ENCODE peak calls at places on chromosomes 4 and X, in ten cellular contexts. O is nephron progenitor cell; L is fibroblast of mammary gland; W is AG04450; B is psoas muscle; C is cardiac muscle cell; I is mammary epithelial cell; S is H9; Q is adrenal gland; V is activated CD8-positive, alpha-beta T cell treated with anti-CD3 and anti-CD28 coated beads for 36 hours. Y is an unnamed sample.

GRCh38 chrX:149825424-149825823 is 43.7 kb downstream of the MAGEA9 start:
- DNase-seq in O (peak), L (peak), W (no peak), B (no peak), C (peak), I (no peak), S (peak), Q (no peak), V (peak), Y (peak)

GRCh38 chr4:105060628-105061027 is 86.0 kb upstream of the TET2 start:
- DNase-seq in O (no peak), L (peak), W (no peak), B (no peak), C (no peak), I (peak), S (no peak), Q (no peak), V (peak), Y (no peak)

GRCh38 chr4:150337709-150338108 is 244.2 kb upstream of the MAB21L2 start:
- DNase-seq in O (no peak), L (no peak), W (peak), B (no peak), C (no peak), I (no peak), S (no peak), Q (no peak), V (no peak), Y (no peak)

GRCh38 chr4:7067147-7067522 is 729 bp downstream of the GRPEL1 start:
- DNase-seq in O (no peak), L (peak), W (no peak), B (peak), C (no peak), I (no peak), S (no peak), Q (peak), V (peak), Y (no peak)

GRCh38 chr4:39698424-39699009 is 581 bp downstream of the UBE2K start:
- DNase-seq in O (peak), L (peak), W (no peak), B (peak), C (peak), I (peak), S (peak), Q (peak), V (no peak), Y (peak)

GRCh38 chrX:19870710-19871490 is 16.5 kb downstream of the SH3KBP1 start:
- DNase-seq in O (no peak), L (no peak), W (no peak), B (no peak), C (no peak), I (no peak), S (no peak), Q (no peak), V (no peak), Y (no peak)

GRCh38 chr4:77893451-77893850 is 30.8 kb downstream of the MRPL1 start:
- DNase-seq in O (no peak), L (no peak), W (no peak), B (no peak), C (no peak), I (no peak), S (no peak), Q (no peak), V (no peak), Y (no peak)

GRCh38 chr4:118889313-118889694 is 650 bp downstream of the SYNPO2 start:
- DNase-seq in O (no peak), L (no peak), W (no peak), B (no peak), C (peak), I (no peak), S (no peak), Q (no peak), V (no peak), Y (no peak)

GRCh38 chrX:40153335-40154221 is 55.8 kb upstream of the BCOR start:
- DNase-seq in O (peak), L (no peak), W (no peak), B (peak), C (peak), I (no peak), S (peak), Q (peak), V (peak), Y (peak)

GRCh38 chr4:108168672-108169562 is at the start of gene LEF1:
- DNase-seq in O (peak), L (peak), W (no peak), B (no peak), C (peak), I (peak), S (peak), Q (peak), V (peak), Y (peak)

GRCh38 chr4:41692717-41693345 is 55.7 kb downstream of the PHOX2B start:
- DNase-seq in O (peak), L (peak), W (peak), B (peak), C (peak), I (peak), S (peak), Q (peak), V (peak), Y (peak)

GRCh38 chrX:389021-389441 is 2.3 kb upstream of the PPP2R3B start:
- DNase-seq in O (no peak), L (no peak), W (no peak), B (no peak), C (no peak), I (no peak), S (no peak), Q (no peak), V (no peak), Y (no peak)

GRCh38 chrX:47361538-47362511 is 8.6 kb upstream of the ZNF157 start:
- DNase-seq in O (peak), L (peak), W (peak), B (peak), C (peak), I (peak), S (peak), Q (peak), V (peak), Y (peak)

GRCh38 chr4:1236103-1236641 is 12.8 kb downstream of the CTBP1 start:
- DNase-seq in O (no peak), L (no peak), W (no peak), B (no peak), C (no peak), I (no peak), S (no peak), Q (no peak), V (no peak), Y (no peak)

GRCh38 chr4:10164877-10165283 is 48.3 kb upstream of the WDR1 start:
- DNase-seq in O (peak), L (peak), W (no peak), B (peak), C (peak), I (no peak), S (peak), Q (no peak), V (peak), Y (peak)

GRCh38 chr4:51858605-51859211 is 15.8 kb downstream of the DCUN1D4 start:
- DNase-seq in O (no peak), L (peak), W (no peak), B (no peak), C (no peak), I (no peak), S (no peak), Q (no peak), V (no peak), Y (no peak)

GRCh38 chrX:100512471-100512870 is 72.3 kb upstream of the TNMD start:
- DNase-seq in O (no peak), L (peak), W (no peak), B (no peak), C (peak), I (peak), S (no peak), Q (no peak), V (no peak), Y (no peak)

GRCh38 chr4:37685211-37685725 is 908 bp downstream of the RELL1 start:
- DNase-seq in O (no peak), L (peak), W (peak), B (no peak), C (no peak), I (peak), S (no peak), Q (no peak), V (peak), Y (no peak)

GRCh38 chrX:148580016-148580415 is 79.6 kb downstream of the AFF2 start:
- DNase-seq in O (no peak), L (no peak), W (no peak), B (no peak), C (no peak), I (no peak), S (no peak), Q (no peak), V (no peak), Y (no peak)

GRCh38 chr4:3436798-3437581 is 4.8 kb upstream of the HGFAC start:
- DNase-seq in O (no peak), L (peak), W (no peak), B (peak), C (no peak), I (peak), S (no peak), Q (peak), V (peak), Y (no peak)

GRCh38 chr4:35538807-35539206 is 705.5 kb downstream of the ARAP2 start:
- DNase-seq in O (no peak), L (no peak), W (no peak), B (no peak), C (no peak), I (no peak), S (no peak), Q (no peak), V (no peak), Y (no peak)

GRCh38 chrX:56788717-56789122 is 59.7 kb downstream of the NBDY start:
- DNase-seq in O (no peak), L (peak), W (no peak), B (peak), C (no peak), I (no peak), S (no peak), Q (no peak), V (no peak), Y (no peak)

GRCh38 chr4:14582658-14583057 is 419.6 kb upstream of the CPEB2 start:
- DNase-seq in O (no peak), L (no peak), W (no peak), B (no peak), C (no peak), I (no peak), S (no peak), Q (no peak), V (no peak), Y (no peak)

GRCh38 chr4:138897818-138898226 is 117.8 kb upstream of the NOCT start:
- DNase-seq in O (no peak), L (peak), W (peak), B (no peak), C (no peak), I (peak), S (no peak), Q (no peak), V (no peak), Y (no peak)

DNA sequence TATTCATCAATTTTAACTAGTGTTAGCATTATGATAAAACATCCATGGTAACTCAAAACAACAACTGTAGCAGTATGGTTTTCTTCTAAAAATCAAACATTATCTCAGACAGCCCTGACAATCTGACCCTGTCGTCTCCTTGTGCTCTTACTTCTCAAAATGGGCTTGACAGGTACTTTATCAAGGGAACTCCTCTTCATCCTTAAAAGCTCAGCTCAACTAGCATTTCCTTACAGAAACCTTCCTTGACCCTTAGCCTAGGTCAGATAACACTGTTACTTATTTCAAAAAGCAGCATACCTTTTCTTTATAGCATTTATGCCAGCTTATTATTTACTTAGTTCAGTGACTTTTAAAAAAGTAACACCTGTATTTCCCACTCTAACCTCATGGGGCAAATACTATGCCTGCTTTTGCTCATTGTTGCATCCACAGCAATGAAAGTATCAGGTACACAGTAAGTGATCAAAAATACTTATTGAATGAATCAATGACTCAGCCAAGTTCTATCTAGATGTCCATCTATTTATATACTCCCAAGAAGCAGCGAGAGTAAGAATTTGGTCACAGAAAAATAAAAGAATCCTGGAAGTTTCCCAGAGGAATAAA is 41.9 kb downstream of the ADAMTS3 start:
- DNase-seq in O (no peak), L (no peak), W (no peak), B (no peak), C (no peak), I (no peak), S (no peak), Q (no peak), V (no peak), Y (no peak)
- TF ChIP-seq CTCF in O (no peak), L (no peak), W (no peak), B (no peak), C (no peak), I (peak), S (no peak), Q (no peak), V (no peak), Y (no peak)

GRCh38 chr4:124192544-124192943 is 520.0 kb downstream of the ANKRD50 start:
- DNase-seq in O (no peak), L (no peak), W (no peak), B (no peak), C (no peak), I (no peak), S (no peak), Q (no peak), V (no peak), Y (no peak)
- TF ChIP-seq CTCF in O (no peak), L (no peak), W (no peak), B (no peak), C (no peak), I (no peak), S (no peak), Q (no peak), V (no peak), Y (no peak)

GRCh38 chrX:81411517-81411916 is 209.6 kb downstream of the SH3BGRL start:
- DNase-seq in O (no peak), L (no peak), W (no peak), B (no peak), C (no peak), I (no peak), S (no peak), Q (no peak), V (no peak), Y (no peak)

GRCh38 chrX:81412428-81412827 is 210.5 kb downstream of the SH3BGRL start:
- DNase-seq in O (no peak), L (no peak), W (no peak), B (no peak), C (no peak), I (no peak), S (no peak), Q (no peak), V (no peak), Y (no peak)

DNA sequence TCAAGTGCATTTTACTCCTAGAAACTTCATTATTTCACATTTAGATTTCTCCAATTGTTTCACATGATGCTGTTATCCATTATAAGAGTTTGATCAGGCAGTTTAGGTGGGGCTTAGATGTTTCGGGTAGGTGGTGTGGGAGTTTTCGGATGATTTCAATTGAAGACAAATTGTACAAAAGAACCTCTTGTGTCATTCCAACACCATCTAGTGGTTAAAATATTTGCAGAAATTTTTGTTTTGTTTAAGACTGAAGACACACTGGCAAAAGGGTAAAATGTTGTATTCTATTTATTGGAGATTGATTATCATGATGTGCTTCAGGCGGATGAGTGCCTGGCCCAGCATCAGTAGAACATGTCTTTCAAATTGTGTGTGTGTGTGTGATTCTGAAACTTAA is 212.7 kb downstream of the SH3BGRL start:
- DNase-seq in O (no peak), L (peak), W (no peak), B (no peak), C (no peak), I (no peak), S (no peak), Q (no peak), V (no peak), Y (no peak)
- TF ChIP-seq CTCF in O (no peak), L (no peak), W (peak), B (peak), C (no peak), I (peak), S (no peak), Q (no peak), V (peak), Y (no peak)

GRCh38 chr4:89586318-89586717 is 250.6 kb downstream of the SNCA start:
- DNase-seq in O (no peak), L (peak), W (no peak), B (no peak), C (peak), I (no peak), S (no peak), Q (no peak), V (no peak), Y (no peak)

GRCh38 chr4:89588366-89588765 is 248.6 kb downstream of the SNCA start:
- DNase-seq in O (no peak), L (no peak), W (no peak), B (no peak), C (no peak), I (no peak), S (no peak), Q (no peak), V (no peak), Y (no peak)

GRCh38 chr4:89587364-89587763 is 249.6 kb downstream of the SNCA start:
- DNase-seq in O (no peak), L (no peak), W (no peak), B (no peak), C (no peak), I (no peak), S (no peak), Q (no peak), V (no peak), Y (no peak)

GRCh38 chr4:89590102-89590501 is 246.9 kb downstream of the SNCA start:
- DNase-seq in O (no peak), L (no peak), W (no peak), B (no peak), C (peak), I (no peak), S (no peak), Q (no peak), V (no peak), Y (no peak)

DNA sequence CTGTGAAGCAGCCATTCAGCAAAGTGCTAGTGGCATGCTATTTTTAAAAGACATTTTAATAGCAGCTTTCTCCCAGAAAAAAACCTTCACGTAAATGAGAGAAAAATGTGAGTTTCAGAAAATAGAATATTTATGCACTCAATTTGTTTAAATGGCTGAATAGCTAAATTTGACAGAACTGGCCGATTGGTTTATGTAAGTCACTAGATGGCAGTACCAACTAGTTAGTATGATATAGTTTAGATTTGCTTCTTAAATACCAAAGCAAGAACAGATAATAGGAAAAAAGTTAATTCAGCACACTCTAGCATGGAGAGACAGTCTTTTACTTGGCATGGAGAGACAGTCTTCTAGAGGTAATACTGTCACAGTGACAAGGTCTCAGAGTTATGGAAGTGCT is 250.1 kb downstream of the SNCA start:
- DNase-seq in O (no peak), L (peak), W (no peak), B (no peak), C (no peak), I (no peak), S (no peak), Q (no peak), V (no peak), Y (no peak)
- TF ChIP-seq CTCF in O (no peak), L (peak), W (peak), B (no peak), C (peak), I (peak), S (peak), Q (no peak), V (no peak), Y (no peak)

GRCh38 chrX:129982300-129983246 is at the start of gene BCORL1:
- DNase-seq in O (peak), L (peak), W (peak), B (peak), C (peak), I (peak), S (peak), Q (peak), V (peak), Y (peak)
- TF ChIP-seq CTCF in O (no peak), L (no peak), W (no peak), B (no peak), C (no peak), I (no peak), S (no peak), Q (no peak), V (no peak), Y (no peak)

GRCh38 chrX:45513042-45513441 is 312.4 kb upstream of the DIPK2B start:
- DNase-seq in O (no peak), L (no peak), W (no peak), B (no peak), C (no peak), I (no peak), S (no peak), Q (no peak), V (no peak), Y (no peak)

GRCh38 chrX:45517090-45517973 is 316.7 kb upstream of the DIPK2B start:
- DNase-seq in O (no peak), L (peak), W (peak), B (no peak), C (no peak), I (peak), S (no peak), Q (no peak), V (no peak), Y (no peak)

GRCh38 chrX:45518552-45518951 is 317.9 kb upstream of the DIPK2B start:
- DNase-seq in O (no peak), L (peak), W (no peak), B (no peak), C (no peak), I (no peak), S (no peak), Q (no peak), V (no peak), Y (no peak)

GRCh38 chrX:45515262-45516215 is 314.9 kb upstream of the DIPK2B start:
- DNase-seq in O (no peak), L (peak), W (peak), B (peak), C (peak), I (peak), S (no peak), Q (peak), V (peak), Y (peak)
- TF ChIP-seq CTCF in O (peak), L (peak), W (peak), B (peak), C (peak), I (peak), S (peak), Q (peak), V (peak), Y (no peak)

GRCh38 chrX:87661761-87662160 is 144.2 kb downstream of the KLHL4 start:
- DNase-seq in O (no peak), L (no peak), W (no peak), B (no peak), C (no peak), I (no peak), S (no peak), Q (no peak), V (no peak), Y (no peak)

GRCh38 chrX:87663421-87663820 is 145.8 kb downstream of the KLHL4 start:
- DNase-seq in O (no peak), L (no peak), W (no peak), B (no peak), C (no peak), I (peak), S (no peak), Q (no peak), V (no peak), Y (no peak)

DNA sequence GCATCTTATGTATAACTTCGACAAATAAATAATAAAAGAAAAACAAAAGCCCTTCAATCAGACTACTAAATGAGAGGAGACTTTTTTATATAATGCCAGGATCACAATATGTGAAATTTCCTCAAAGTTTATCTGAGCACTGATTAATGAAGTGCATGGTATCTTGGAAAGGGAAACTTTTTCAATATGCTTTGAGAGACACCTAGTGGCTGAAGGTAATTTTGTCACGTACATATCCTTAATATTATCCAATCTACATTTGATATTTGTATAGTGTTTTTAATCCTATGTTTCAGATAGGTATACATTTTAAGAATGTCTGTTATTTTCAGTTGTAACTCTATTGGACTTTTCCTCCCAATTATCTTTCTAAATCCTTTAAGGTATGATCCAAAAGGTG is 146.8 kb downstream of the KLHL4 start:
- DNase-seq in O (no peak), L (peak), W (no peak), B (no peak), C (peak), I (peak), S (no peak), Q (no peak), V (no peak), Y (no peak)
- TF ChIP-seq CTCF in O (peak), L (peak), W (peak), B (peak), C (peak), I (peak), S (peak), Q (peak), V (peak), Y (peak)